ENCODE peak calls at places on chromosomes 6 and 20, in six cellular contexts. U is fibroblast of lung, X is astrocyte of the spinal cord, G is B cell, B is LNCaP clone FGC, V is CD14-positive monocyte. R is an unnamed sample.

GRCh38 chr6:7138921-7139358 is 31.2 kb downstream of the RREB1 start:
- DNase-seq in U (no peak), X (no peak), G (no peak), B (peak), V (no peak), R (peak)

GRCh38 chr20:2133318-2134183 is 31.9 kb downstream of the STK35 start:
- DNase-seq in U (peak), X (peak), G (no peak), B (no peak), V (no peak), R (no peak)

GRCh38 chr6:128731249-128732165 is 151.4 kb upstream of the LAMA2 start:
- DNase-seq in U (peak), X (peak), G (no peak), B (peak), V (no peak), R (no peak)

GRCh38 chr6:117496383-117496990 is 14.0 kb downstream of the DCBLD1 start:
- DNase-seq in U (peak), X (peak), G (no peak), B (no peak), V (no peak), R (no peak)

GRCh38 chr20:40508821-40509220 is 180.2 kb downstream of the MAFB start:
- DNase-seq in U (peak), X (no peak), G (no peak), B (no peak), V (no peak), R (no peak)

GRCh38 chr6:158017621-158018369 is 36.1 kb downstream of the SYNJ2 start:
- DNase-seq in U (no peak), X (no peak), G (no peak), B (no peak), V (no peak), R (no peak)

GRCh38 chr6:11206576-11206975 is 25.9 kb downstream of the NEDD9 start:
- DNase-seq in U (peak), X (no peak), G (no peak), B (no peak), V (peak), R (no peak)

GRCh38 chr6:168713013-168713412 is 272.0 kb downstream of the SMOC2 start:
- DNase-seq in U (no peak), X (no peak), G (no peak), B (no peak), V (no peak), R (no peak)

GRCh38 chr6:113383701-113384100 is 473.4 kb upstream of the MARCKS start:
- DNase-seq in U (peak), X (no peak), G (no peak), B (no peak), V (no peak), R (no peak)

GRCh38 chr6:16345449-16346330 is 107.3 kb downstream of the GMPR start:
- DNase-seq in U (peak), X (peak), G (no peak), B (no peak), V (no peak), R (no peak)

GRCh38 chr6:133896344-133896721 is 7.4 kb downstream of the TCF21 start:
- DNase-seq in U (no peak), X (no peak), G (no peak), B (no peak), V (no peak), R (no peak)

GRCh38 chr20:19918965-19919329 is 98.2 kb upstream of the NAA20 start:
- DNase-seq in U (no peak), X (no peak), G (no peak), B (no peak), V (no peak), R (no peak)

R was measured in central memory CD4-positive, alpha-beta T cell.